ENCODE peak calls at places on chromosomes 6 and 20, in eight cellular contexts. One of them, this sample, is unnamed.

GRCh38 chr6:39576556-39577303 is 148.5 kb downstream of the KIF6 start:
- DNase-seq in IMR-90: no peak
- DNase-seq in PC-3: no peak
- DNase-seq in K562: no peak
- DNase-seq in cardiac fibroblast: no peak
- DNase-seq in heart left ventricle: no peak
- DNase-seq in foreskin fibroblast: no peak
- DNase-seq in fibroblast of pulmonary artery: no peak
- DNase-seq in this sample: no peak

GRCh38 chr6:42441661-42442081 is 10.1 kb downstream of the TRERF1 start:
- DNase-seq in IMR-90: peak; percentile 35
- DNase-seq in PC-3: no peak
- DNase-seq in K562: no peak
- DNase-seq in cardiac fibroblast: no peak
- DNase-seq in heart left ventricle: no peak
- DNase-seq in foreskin fibroblast: no peak
- DNase-seq in fibroblast of pulmonary artery: no peak
- DNase-seq in this sample: no peak

GRCh38 chr6:28875348-28875747 is 48.4 kb downstream of the TRIM27 start:
- DNase-seq in IMR-90: no peak
- DNase-seq in PC-3: no peak
- DNase-seq in K562: no peak
- DNase-seq in cardiac fibroblast: no peak
- DNase-seq in heart left ventricle: no peak
- DNase-seq in foreskin fibroblast: no peak
- DNase-seq in fibroblast of pulmonary artery: no peak
- DNase-seq in this sample: no peak

GRCh38 chr6:157233156-157233555 is 90.2 kb downstream of the TMEM242 start:
- DNase-seq in IMR-90: no peak
- DNase-seq in PC-3: no peak
- DNase-seq in K562: no peak
- DNase-seq in cardiac fibroblast: no peak
- DNase-seq in heart left ventricle: no peak
- DNase-seq in foreskin fibroblast: no peak
- DNase-seq in fibroblast of pulmonary artery: no peak
- DNase-seq in this sample: no peak

GRCh38 chr6:28587011-28587745 is 61.5 kb downstream of the GPX5 start:
- DNase-seq in IMR-90: no peak
- DNase-seq in PC-3: peak; percentile 85
- DNase-seq in K562: no peak
- DNase-seq in cardiac fibroblast: peak; percentile 40
- DNase-seq in heart left ventricle: peak; percentile 55
- DNase-seq in foreskin fibroblast: no peak
- DNase-seq in fibroblast of pulmonary artery: peak; percentile 50
- DNase-seq in this sample: no peak

GRCh38 chr20:40156600-40157307 is 532.3 kb downstream of the MAFB start:
- DNase-seq in IMR-90: no peak
- DNase-seq in PC-3: no peak
- DNase-seq in K562: no peak
- DNase-seq in cardiac fibroblast: no peak
- DNase-seq in heart left ventricle: no peak
- DNase-seq in foreskin fibroblast: no peak
- DNase-seq in fibroblast of pulmonary artery: no peak
- DNase-seq in this sample: no peak

GRCh38 chr6:2914318-2914660 is 11.2 kb upstream of the SERPINB9 start:
- DNase-seq in IMR-90: no peak
- DNase-seq in PC-3: no peak
- DNase-seq in K562: no peak
- DNase-seq in cardiac fibroblast: no peak
- DNase-seq in heart left ventricle: no peak
- DNase-seq in foreskin fibroblast: no peak
- DNase-seq in fibroblast of pulmonary artery: no peak
- DNase-seq in this sample: no peak

GRCh38 chr20:326645-327031 is 1.3 kb downstream of the SOX12 start:
- DNase-seq in IMR-90: no peak
- DNase-seq in PC-3: peak; percentile 37
- DNase-seq in K562: no peak
- DNase-seq in cardiac fibroblast: peak; percentile 14
- DNase-seq in heart left ventricle: peak; percentile 72
- DNase-seq in foreskin fibroblast: peak; percentile 24
- DNase-seq in fibroblast of pulmonary artery: no peak
- DNase-seq in this sample: no peak

GRCh38 chr20:2387580-2387979 is 6.9 kb downstream of the TGM6 start:
- DNase-seq in IMR-90: no peak
- DNase-seq in PC-3: no peak
- DNase-seq in K562: no peak
- DNase-seq in cardiac fibroblast: no peak
- DNase-seq in heart left ventricle: no peak
- DNase-seq in foreskin fibroblast: no peak
- DNase-seq in fibroblast of pulmonary artery: no peak
- DNase-seq in this sample: no peak

GRCh38 chr6:154962751-154963150 is 32.4 kb upstream of the TIAM2 start:
- DNase-seq in IMR-90: peak; percentile 89
- DNase-seq in PC-3: peak; percentile 54
- DNase-seq in K562: no peak
- DNase-seq in cardiac fibroblast: peak; percentile 82
- DNase-seq in heart left ventricle: no peak
- DNase-seq in foreskin fibroblast: peak; percentile 67
- DNase-seq in fibroblast of pulmonary artery: peak; percentile 72
- DNase-seq in this sample: peak; percentile 61

GRCh38 chr20:60244373-60245146 is 286.3 kb downstream of the CDH26 start:
- DNase-seq in IMR-90: no peak
- DNase-seq in PC-3: no peak
- DNase-seq in K562: no peak
- DNase-seq in cardiac fibroblast: no peak
- DNase-seq in heart left ventricle: no peak
- DNase-seq in foreskin fibroblast: no peak
- DNase-seq in fibroblast of pulmonary artery: no peak
- DNase-seq in this sample: no peak

DNA sequence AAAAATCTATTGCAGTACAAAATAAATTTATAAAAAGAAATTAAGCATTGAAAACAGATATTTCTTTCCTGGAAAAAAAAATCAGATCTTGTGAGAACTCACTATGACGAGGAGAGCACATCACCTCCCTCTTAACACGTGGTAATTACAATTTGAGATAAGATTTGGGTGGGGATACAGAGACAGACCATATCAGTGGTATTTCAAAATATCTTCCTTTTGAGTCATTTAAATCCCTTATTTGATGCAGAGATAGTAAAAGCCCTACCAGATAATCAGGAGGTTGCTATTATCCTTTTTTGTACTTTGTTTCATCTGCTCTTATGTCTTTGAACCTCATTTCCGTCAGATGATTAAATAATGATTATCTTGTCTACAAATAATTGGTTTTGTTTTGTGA is 800.4 kb downstream of the KIF16B start:
- DNase-seq in IMR-90: no peak
- DNase-seq in PC-3: no peak
- DNase-seq in K562: no peak
- DNase-seq in cardiac fibroblast: no peak
- DNase-seq in heart left ventricle: no peak
- DNase-seq in foreskin fibroblast: no peak
- DNase-seq in fibroblast of pulmonary artery: no peak
- DNase-seq in this sample: no peak
- TF ChIP-seq CTCF in IMR-90: no peak
- TF ChIP-seq CTCF in PC-3: no peak
- TF ChIP-seq CTCF in K562: no peak
- TF ChIP-seq CTCF in cardiac fibroblast: no peak
- TF ChIP-seq CTCF in heart left ventricle: no peak
- TF ChIP-seq CTCF in foreskin fibroblast: no peak
- TF ChIP-seq CTCF in fibroblast of pulmonary artery: no peak
- TF ChIP-seq CTCF in this sample: no peak

DNA sequence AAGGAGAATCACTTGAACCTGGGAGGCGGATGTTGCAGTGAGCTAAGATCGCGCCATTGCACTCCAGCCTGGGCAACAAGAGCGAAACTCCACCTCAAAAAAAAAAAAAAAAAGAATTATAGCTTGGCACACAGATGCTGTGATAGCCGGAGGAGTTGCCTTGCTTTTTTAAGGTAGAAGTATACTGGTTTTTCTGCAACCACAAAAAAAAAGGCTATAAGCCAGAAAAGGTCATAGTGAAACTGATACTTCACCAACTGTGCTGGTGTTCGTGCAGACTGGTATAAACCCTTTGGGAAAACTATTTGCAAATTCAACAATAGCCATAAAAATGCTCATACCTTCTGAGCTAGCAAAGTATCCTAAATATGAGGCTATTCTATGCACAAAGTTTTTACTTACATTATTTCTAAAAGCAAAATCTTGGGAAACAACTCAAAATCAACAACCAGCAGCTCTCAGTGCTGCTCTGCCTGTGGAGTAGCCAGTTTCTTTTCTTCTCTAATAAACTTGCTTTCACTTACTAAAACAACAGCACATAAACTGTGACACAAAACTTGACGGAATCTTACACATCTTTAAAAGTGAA is 44.0 kb downstream of the B4GALT5 start:
- DNase-seq in IMR-90: no peak
- DNase-seq in PC-3: no peak
- DNase-seq in K562: no peak
- DNase-seq in cardiac fibroblast: peak; percentile 4
- DNase-seq in heart left ventricle: no peak
- DNase-seq in foreskin fibroblast: no peak
- DNase-seq in fibroblast of pulmonary artery: no peak
- DNase-seq in this sample: no peak
- H3K4me3 ChIP-seq in IMR-90: no peak overlapping the region
- H3K4me3 ChIP-seq in PC-3: no peak overlapping the region
- H3K4me3 ChIP-seq in K562: no peak overlapping the region
- H3K4me3 ChIP-seq in cardiac fibroblast: no peak overlapping the region
- H3K4me3 ChIP-seq in heart left ventricle: no peak overlapping the region
- H3K4me3 ChIP-seq in foreskin fibroblast: no peak overlapping the region
- H3K4me3 ChIP-seq in fibroblast of pulmonary artery: no peak overlapping the region
- H3K4me3 ChIP-seq in this sample: no peak overlapping the region

DNA sequence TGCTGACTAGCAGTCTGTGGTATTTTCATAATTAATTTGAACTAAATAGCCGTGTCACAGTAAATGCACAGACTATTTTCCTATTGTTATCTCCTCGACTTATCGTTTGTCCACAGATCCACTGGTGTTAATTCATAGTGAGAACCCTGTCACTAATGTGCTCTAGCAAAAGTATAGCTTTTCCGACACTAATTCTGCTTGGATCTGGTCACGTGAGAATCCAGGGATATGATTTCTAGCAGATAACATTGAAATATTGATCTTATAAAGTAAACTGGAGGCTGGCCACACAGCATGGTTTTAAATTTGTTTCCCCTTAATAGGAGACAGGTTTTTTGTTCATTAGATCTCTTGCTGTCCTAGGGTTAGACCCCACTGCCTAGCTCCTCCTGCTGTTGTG is 340.6 kb upstream of the SASH1 start:
- DNase-seq in IMR-90: no peak
- DNase-seq in PC-3: no peak
- DNase-seq in K562: no peak
- DNase-seq in cardiac fibroblast: no peak
- DNase-seq in heart left ventricle: no peak
- DNase-seq in foreskin fibroblast: no peak
- DNase-seq in fibroblast of pulmonary artery: no peak
- DNase-seq in this sample: no peak
- TF ChIP-seq CTCF in IMR-90: no peak
- TF ChIP-seq CTCF in PC-3: no peak
- TF ChIP-seq CTCF in K562: no peak
- TF ChIP-seq CTCF in cardiac fibroblast: no peak
- TF ChIP-seq CTCF in heart left ventricle: no peak
- TF ChIP-seq CTCF in foreskin fibroblast: no peak
- TF ChIP-seq CTCF in fibroblast of pulmonary artery: no peak
- TF ChIP-seq CTCF in this sample: no peak

GRCh38 chr6:16200231-16200941 is 38.0 kb upstream of the GMPR start:
- DNase-seq in IMR-90: no peak
- DNase-seq in PC-3: no peak
- DNase-seq in K562: no peak
- DNase-seq in cardiac fibroblast: peak; percentile 4
- DNase-seq in heart left ventricle: no peak
- DNase-seq in foreskin fibroblast: no peak
- DNase-seq in fibroblast of pulmonary artery: peak; percentile 8
- DNase-seq in this sample: no peak
- H3K4me3 ChIP-seq in IMR-90: no peak overlapping the region
- H3K4me3 ChIP-seq in PC-3: no peak overlapping the region
- H3K4me3 ChIP-seq in K562: no peak overlapping the region
- H3K4me3 ChIP-seq in cardiac fibroblast: no peak overlapping the region
- H3K4me3 ChIP-seq in heart left ventricle: no peak overlapping the region
- H3K4me3 ChIP-seq in foreskin fibroblast: peak overlapping the region; percentile 25
- H3K4me3 ChIP-seq in fibroblast of pulmonary artery: no peak overlapping the region
- H3K4me3 ChIP-seq in this sample: peak overlapping the region; percentile 10

GRCh38 chr20:63706852-63707557 is 771 bp downstream of the ARFRP1 start:
- DNase-seq in IMR-90: peak; percentile 35
- DNase-seq in PC-3: peak; percentile 59
- DNase-seq in K562: peak; percentile 53
- DNase-seq in cardiac fibroblast: peak; percentile 49
- DNase-seq in heart left ventricle: no peak
- DNase-seq in foreskin fibroblast: peak; percentile 46
- DNase-seq in fibroblast of pulmonary artery: peak; percentile 47
- DNase-seq in this sample: no peak
- TF ChIP-seq CTCF in IMR-90: peak; percentile 25
- TF ChIP-seq CTCF in PC-3: peak; percentile 75
- TF ChIP-seq CTCF in K562: peak; percentile 88
- TF ChIP-seq CTCF in cardiac fibroblast: peak; percentile 26
- TF ChIP-seq CTCF in heart left ventricle: peak; percentile 23
- TF ChIP-seq CTCF in foreskin fibroblast: peak; percentile 15
- TF ChIP-seq CTCF in fibroblast of pulmonary artery: peak; percentile 31
- TF ChIP-seq CTCF in this sample: peak; percentile 28

GRCh38 chr6:25054469-25054868 is 118.7 kb upstream of the RIPOR2 start:
- DNase-seq in IMR-90: peak; percentile 88
- DNase-seq in PC-3: peak; percentile 65
- DNase-seq in K562: no peak
- DNase-seq in cardiac fibroblast: peak; percentile 79
- DNase-seq in heart left ventricle: no peak
- DNase-seq in foreskin fibroblast: peak; percentile 60
- DNase-seq in fibroblast of pulmonary artery: peak; percentile 63
- DNase-seq in this sample: peak; percentile 44
- H3K4me3 ChIP-seq in IMR-90: peak overlapping the region; percentile 23
- H3K4me3 ChIP-seq in PC-3: no peak overlapping the region
- H3K4me3 ChIP-seq in K562: no peak overlapping the region
- H3K4me3 ChIP-seq in cardiac fibroblast: no peak overlapping the region
- H3K4me3 ChIP-seq in heart left ventricle: no peak overlapping the region
- H3K4me3 ChIP-seq in foreskin fibroblast: peak overlapping the region; percentile 13
- H3K4me3 ChIP-seq in fibroblast of pulmonary artery: no peak overlapping the region
- H3K4me3 ChIP-seq in this sample: no peak overlapping the region

DNA sequence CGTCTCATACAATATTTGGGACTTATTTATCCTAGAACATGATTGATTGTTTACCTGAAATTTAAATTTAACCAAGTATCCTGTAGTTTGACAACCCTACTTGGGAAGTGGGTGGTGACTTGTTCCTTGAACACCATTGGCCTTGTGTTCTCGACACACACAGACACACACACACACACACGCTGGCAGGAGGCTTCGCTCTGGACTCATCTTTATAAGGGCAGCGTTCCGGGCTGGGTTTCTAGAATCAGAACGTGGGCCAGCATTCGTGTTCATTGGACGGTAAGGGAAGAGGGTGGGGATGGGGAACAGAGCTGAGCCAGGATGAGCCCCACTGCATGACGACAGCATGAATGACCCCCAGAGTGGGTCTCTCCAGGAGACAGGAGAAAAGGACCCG is 16.2 kb upstream of the SSTR4 start:
- DNase-seq in IMR-90: no peak
- DNase-seq in PC-3: no peak
- DNase-seq in K562: no peak
- DNase-seq in cardiac fibroblast: no peak
- DNase-seq in heart left ventricle: no peak
- DNase-seq in foreskin fibroblast: no peak
- DNase-seq in fibroblast of pulmonary artery: no peak
- DNase-seq in this sample: no peak
- TF ChIP-seq CTCF in IMR-90: no peak
- TF ChIP-seq CTCF in PC-3: no peak
- TF ChIP-seq CTCF in K562: no peak
- TF ChIP-seq CTCF in cardiac fibroblast: no peak
- TF ChIP-seq CTCF in heart left ventricle: no peak
- TF ChIP-seq CTCF in foreskin fibroblast: no peak
- TF ChIP-seq CTCF in fibroblast of pulmonary artery: no peak
- TF ChIP-seq CTCF in this sample: no peak

This sample was measured in AG09309.